ENCODE peak calls at places on chromosomes 11 and 22, in six cellular contexts. One of them, this sample, is unnamed.

GRCh38 chr22:26182723-26183122 is 13.5 kb downstream of the SEZ6L start:
- DNase-seq in NCI-H510A: no peak
- DNase-seq in brain microvascular endothelial cell: no peak
- DNase-seq in KBM-7: no peak
- DNase-seq in CD14-positive monocyte: no peak
- DNase-seq in HAP-1: no peak
- DNase-seq in this sample: no peak

GRCh38 chr11:101863361-101863760 is 51.4 kb upstream of the CEP126 start:
- DNase-seq in NCI-H510A: no peak
- DNase-seq in brain microvascular endothelial cell: peak; percentile 28
- DNase-seq in KBM-7: no peak
- DNase-seq in CD14-positive monocyte: no peak
- DNase-seq in HAP-1: no peak
- DNase-seq in this sample: peak; percentile 68

GRCh38 chr11:69352715-69353325 is 58.9 kb downstream of the MYEOV start:
- DNase-seq in NCI-H510A: no peak
- DNase-seq in brain microvascular endothelial cell: peak; percentile 95
- DNase-seq in KBM-7: no peak
- DNase-seq in CD14-positive monocyte: peak; percentile 78
- DNase-seq in HAP-1: no peak
- DNase-seq in this sample: peak; percentile 90

GRCh38 chr11:69000831-69001245 is 12.2 kb downstream of the MRGPRF start:
- DNase-seq in NCI-H510A: no peak
- DNase-seq in brain microvascular endothelial cell: peak; percentile 50
- DNase-seq in KBM-7: peak; percentile 6
- DNase-seq in CD14-positive monocyte: no peak
- DNase-seq in HAP-1: no peak
- DNase-seq in this sample: peak; percentile 82

GRCh38 chr11:15158351-15159015 is 43.8 kb downstream of the INSC start:
- DNase-seq in NCI-H510A: no peak
- DNase-seq in brain microvascular endothelial cell: peak; percentile 11
- DNase-seq in KBM-7: no peak
- DNase-seq in CD14-positive monocyte: no peak
- DNase-seq in HAP-1: no peak
- DNase-seq in this sample: peak; percentile 59

GRCh38 chr11:34052608-34053160 is 1.2 kb downstream of the CAPRIN1 start:
- DNase-seq in NCI-H510A: no peak
- DNase-seq in brain microvascular endothelial cell: no peak
- DNase-seq in KBM-7: no peak
- DNase-seq in CD14-positive monocyte: no peak
- DNase-seq in HAP-1: peak; percentile 28
- DNase-seq in this sample: no peak

GRCh38 chr22:44709881-44710400 is 7.9 kb downstream of the PRR5 start:
- DNase-seq in NCI-H510A: no peak
- DNase-seq in brain microvascular endothelial cell: no peak
- DNase-seq in KBM-7: no peak
- DNase-seq in CD14-positive monocyte: no peak
- DNase-seq in HAP-1: no peak
- DNase-seq in this sample: no peak

GRCh38 chr22:45179276-45180049 is 15.7 kb downstream of the NUP50 start:
- DNase-seq in NCI-H510A: no peak
- DNase-seq in brain microvascular endothelial cell: no peak
- DNase-seq in KBM-7: no peak
- DNase-seq in CD14-positive monocyte: no peak
- DNase-seq in HAP-1: no peak
- DNase-seq in this sample: no peak

GRCh38 chr22:38927033-38927789 is 30.2 kb upstream of the APOBEC3A start:
- DNase-seq in NCI-H510A: no peak
- DNase-seq in brain microvascular endothelial cell: peak; percentile 36
- DNase-seq in KBM-7: peak; percentile 72
- DNase-seq in CD14-positive monocyte: peak; percentile 82
- DNase-seq in HAP-1: peak; percentile 90
- DNase-seq in this sample: peak; percentile 46

GRCh38 chr11:128506384-128506783 is 81.0 kb downstream of the ETS1 start:
- DNase-seq in NCI-H510A: no peak
- DNase-seq in brain microvascular endothelial cell: no peak
- DNase-seq in KBM-7: no peak
- DNase-seq in CD14-positive monocyte: no peak
- DNase-seq in HAP-1: no peak
- DNase-seq in this sample: no peak

GRCh38 chr22:32823024-32823730 is 21.7 kb downstream of the TIMP3 start:
- DNase-seq in NCI-H510A: peak; percentile 9
- DNase-seq in brain microvascular endothelial cell: no peak
- DNase-seq in KBM-7: peak; percentile 36
- DNase-seq in CD14-positive monocyte: no peak
- DNase-seq in HAP-1: peak; percentile 63
- DNase-seq in this sample: peak; percentile 45

GRCh38 chr22:41833369-41834004 is 582 bp downstream of the SREBF2 start:
- DNase-seq in NCI-H510A: no peak
- DNase-seq in brain microvascular endothelial cell: no peak
- DNase-seq in KBM-7: peak; percentile 48
- DNase-seq in CD14-positive monocyte: no peak
- DNase-seq in HAP-1: peak; percentile 57
- DNase-seq in this sample: no peak

GRCh38 chr22:32331236-32331917 is 26.3 kb upstream of the RFPL3 start:
- DNase-seq in NCI-H510A: no peak
- DNase-seq in brain microvascular endothelial cell: no peak
- DNase-seq in KBM-7: no peak
- DNase-seq in CD14-positive monocyte: peak; percentile 22
- DNase-seq in HAP-1: no peak
- DNase-seq in this sample: no peak

GRCh38 chr22:23113847-23114720 is 27.7 kb downstream of the RSPH14 start:
- DNase-seq in NCI-H510A: no peak
- DNase-seq in brain microvascular endothelial cell: no peak
- DNase-seq in KBM-7: no peak
- DNase-seq in CD14-positive monocyte: no peak
- DNase-seq in HAP-1: no peak
- DNase-seq in this sample: no peak

GRCh38 chr11:35323076-35323868 is 96.1 kb downstream of the SLC1A2 start:
- DNase-seq in NCI-H510A: no peak
- DNase-seq in brain microvascular endothelial cell: no peak
- DNase-seq in KBM-7: no peak
- DNase-seq in CD14-positive monocyte: no peak
- DNase-seq in HAP-1: no peak
- DNase-seq in this sample: no peak

GRCh38 chr22:45648320-45649070 is 23.1 kb upstream of the ATXN10 start:
- DNase-seq in NCI-H510A: no peak
- DNase-seq in brain microvascular endothelial cell: no peak
- DNase-seq in KBM-7: no peak
- DNase-seq in CD14-positive monocyte: no peak
- DNase-seq in HAP-1: no peak
- DNase-seq in this sample: no peak

This sample was measured in astrocyte of the spinal cord.